ENCODE peak calls at places on chromosomes 7 and 10, in five cellular contexts. M, Z, V, F and N are unnamed samples.

GRCh38 chr7:128672927-128673517 is 930 bp downstream of the GARIN1A start:
- DNase-seq in M (peak; percentile 36), Z (no peak), V (peak; percentile 34), F (no peak), N (peak; percentile 23)

GRCh38 chr7:149205690-149206381 is 10.5 kb downstream of the ZNF282 start:
- DNase-seq in M (no peak), Z (no peak), V (no peak), F (no peak), N (no peak)

GRCh38 chr7:14747701-14748100 is 154.8 kb downstream of the DGKB start:
- DNase-seq in M (no peak), Z (no peak), V (peak; percentile 68), F (no peak), N (no peak)

GRCh38 chr7:92841192-92841591 is 4.8 kb upstream of the CDK6 start:
- DNase-seq in M (no peak), Z (no peak), V (no peak), F (no peak), N (no peak)

GRCh38 chr10:121879476-121879875 is 48.4 kb downstream of the ATE1 start:
- DNase-seq in M (no peak), Z (no peak), V (no peak), F (no peak), N (no peak)

GRCh38 chr10:8037199-8037801 is 17.2 kb upstream of the GATA3 start:
- DNase-seq in M (no peak), Z (no peak), V (no peak), F (no peak), N (no peak)

GRCh38 chr10:82084496-82084895 is 209.5 kb downstream of the NRG3 start:
- DNase-seq in M (no peak), Z (no peak), V (no peak), F (no peak), N (no peak)

GRCh38 chr10:61271127-61271780 is 181.9 kb downstream of the TMEM26 start:
- DNase-seq in M (no peak), Z (no peak), V (peak; percentile 63), F (peak; percentile 37), N (peak; percentile 89)

GRCh38 chr10:92014620-92015019 is 91.0 kb downstream of the BTAF1 start:
- DNase-seq in M (no peak), Z (no peak), V (no peak), F (no peak), N (peak; percentile 21)

GRCh38 chr7:101363196-101363733 is 590 bp downstream of the COL26A1 start:
- DNase-seq in M (no peak), Z (no peak), V (no peak), F (no peak), N (no peak)

GRCh38 chr10:100103581-100103980 is 21.9 kb upstream of the CPN1 start:
- DNase-seq in M (no peak), Z (no peak), V (peak; percentile 82), F (no peak), N (peak; percentile 56)

GRCh38 chr7:2821161-2821841 is 22.8 kb downstream of the GNA12 start:
- DNase-seq in M (peak; percentile 67), Z (no peak), V (peak; percentile 80), F (peak; percentile 50), N (peak; percentile 92)

GRCh38 chr10:4431114-4431862 is 394.7 kb upstream of the AKR1E2 start:
- DNase-seq in M (no peak), Z (no peak), V (peak; percentile 12), F (peak; percentile 65), N (peak; percentile 5)

GRCh38 chr10:99711129-99711719 is 20.7 kb downstream of the COX15 start:
- DNase-seq in M (peak; percentile 62), Z (peak; percentile 16), V (peak; percentile 80), F (peak; percentile 55), N (peak; percentile 64)

GRCh38 chr7:137961200-137962177 is 40.4 kb downstream of the CREB3L2 start:
- DNase-seq in M (no peak), Z (no peak), V (no peak), F (no peak), N (no peak)

GRCh38 chr7:6106140-6106904 is 75.1 kb downstream of the ANKRD61 start:
- DNase-seq in M (peak; percentile 70), Z (no peak), V (peak; percentile 60), F (no peak), N (peak; percentile 47)

GRCh38 chr7:128405345-128406146 is 4.2 kb downstream of the IMPDH1 start:
- DNase-seq in M (peak; percentile 74), Z (no peak), V (peak; percentile 38), F (no peak), N (no peak)

GRCh38 chr7:151687523-151688235 is 168.0 kb upstream of the RHEB start:
- DNase-seq in M (no peak), Z (no peak), V (peak; percentile 94), F (peak; percentile 91), N (peak; percentile 94)

GRCh38 chr10:95237376-95238170 is 43.5 kb downstream of the ACSM6 start:
- DNase-seq in M (peak; percentile 40), Z (no peak), V (no peak), F (no peak), N (no peak)

GRCh38 chr7:45185028-45185863 is 27.7 kb downstream of the RAMP3 start:
- DNase-seq in M (no peak), Z (no peak), V (no peak), F (no peak), N (no peak)

GRCh38 chr10:114487815-114488536 is 83.7 kb upstream of the AFAP1L2 start:
- DNase-seq in M (no peak), Z (no peak), V (no peak), F (no peak), N (peak; percentile 72)

GRCh38 chr10:48482207-48482606 is 122.7 kb downstream of the ARHGAP22 start:
- DNase-seq in M (no peak), Z (no peak), V (no peak), F (no peak), N (no peak)

GRCh38 chr10:79153753-79154152 is 85.0 kb downstream of the ZMIZ1 start:
- DNase-seq in M (no peak), Z (no peak), V (no peak), F (no peak), N (no peak)

GRCh38 chr7:95609277-95609971 is 13.1 kb upstream of the PDK4 start:
- DNase-seq in M (no peak), Z (no peak), V (peak; percentile 83), F (no peak), N (peak; percentile 26)

GRCh38 chr10:17029581-17030271 is 99.9 kb downstream of the CUBN start:
- DNase-seq in M (no peak), Z (no peak), V (peak; percentile 92), F (no peak), N (peak; percentile 69)

GRCh38 chr7:2190531-2190930 is 42.2 kb downstream of the MAD1L1 start:
- DNase-seq in M (no peak), Z (no peak), V (no peak), F (no peak), N (no peak)

GRCh38 chr10:71088054-71088453 is 124.3 kb upstream of the UNC5B start:
- DNase-seq in M (no peak), Z (no peak), V (no peak), F (no peak), N (no peak)

GRCh38 chr10:81806842-81807241 is 68.2 kb upstream of the NRG3 start:
- DNase-seq in M (no peak), Z (no peak), V (no peak), F (no peak), N (no peak)

GRCh38 chr10:61761825-61762217 is 99.1 kb downstream of the CABCOCO1 start:
- DNase-seq in M (no peak), Z (no peak), V (no peak), F (no peak), N (no peak)

GRCh38 chr7:128838109-128838779 is 8.0 kb downstream of the FLNC start:
- DNase-seq in M (no peak), Z (no peak), V (no peak), F (no peak), N (no peak)

GRCh38 chr7:26705567-26705966 is 158.8 kb downstream of the SKAP2 start:
- DNase-seq in M (no peak), Z (no peak), V (peak; percentile 88), F (peak; percentile 88), N (peak; percentile 89)

GRCh38 chr7:94060772-94061171 is 56.6 kb upstream of the BET1 start:
- DNase-seq in M (no peak), Z (no peak), V (peak; percentile 22), F (no peak), N (peak; percentile 55)

GRCh38 chr7:146956323-146956722 is 839.7 kb downstream of the CNTNAP2 start:
- DNase-seq in M (no peak), Z (no peak), V (no peak), F (no peak), N (no peak)

DNA sequence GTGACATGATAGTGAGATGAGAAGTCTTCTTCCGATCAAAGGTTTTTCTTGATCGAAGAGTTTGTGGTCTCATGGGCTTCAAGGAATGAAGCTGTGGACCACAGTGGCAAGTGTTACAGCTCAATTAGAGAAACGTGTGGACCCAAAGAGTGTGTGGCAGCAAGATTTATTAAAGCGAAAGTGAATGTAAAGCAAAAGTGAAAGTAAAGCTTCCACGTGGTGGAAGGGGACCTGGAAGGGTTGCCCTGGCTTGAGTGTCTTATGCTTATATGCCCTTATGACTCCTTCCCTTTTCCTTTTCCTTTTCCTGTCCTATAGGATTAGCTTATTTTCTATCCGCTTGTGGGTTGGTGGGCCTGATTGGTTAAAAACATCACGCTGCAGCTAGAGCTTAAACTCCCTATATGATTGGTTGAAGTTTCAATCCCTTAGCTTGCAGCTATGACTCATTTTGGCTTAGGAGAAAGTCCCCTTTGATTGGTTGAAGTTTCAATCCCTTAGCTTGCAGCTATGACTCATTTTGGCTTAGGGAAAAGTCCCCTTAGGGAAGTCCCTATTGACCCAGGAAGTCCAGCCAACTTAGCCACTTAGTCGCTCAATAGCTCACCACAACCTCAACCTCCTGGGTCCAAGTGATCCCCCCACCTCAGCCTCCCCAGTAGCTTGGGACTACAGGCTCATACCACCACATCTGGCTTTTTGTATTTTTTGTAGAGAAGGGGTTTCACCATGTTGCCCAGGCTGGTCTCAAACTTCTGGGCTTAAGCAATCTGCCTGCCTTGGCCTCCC is 34.7 kb downstream of the MRPS24 start:
- DNase-seq in M (peak; percentile 53), Z (peak; percentile 68), V (peak; percentile 2), F (no peak), N (peak; percentile 64)
- H3K4me3 ChIP-seq in M (peak overlapping the region; percentile 54), Z (peak overlapping the region; percentile 34), V (no peak overlapping the region), F (no peak overlapping the region), N (no peak overlapping the region)

GRCh38 chr10:80713398-80713928 is 175.8 kb downstream of the SH2D4B start:
- DNase-seq in M (no peak), Z (no peak), V (no peak), F (no peak), N (no peak)

GRCh38 chr10:80708185-80708584 is 170.5 kb downstream of the SH2D4B start:
- DNase-seq in M (no peak), Z (no peak), V (no peak), F (no peak), N (no peak)

GRCh38 chr10:80708808-80709207 is 171.1 kb downstream of the SH2D4B start:
- DNase-seq in M (no peak), Z (no peak), V (no peak), F (no peak), N (no peak)

GRCh38 chr10:80705899-80706298 is 168.2 kb downstream of the SH2D4B start:
- DNase-seq in M (no peak), Z (no peak), V (no peak), F (no peak), N (no peak)

GRCh38 chr10:80709879-80710278 is 172.2 kb downstream of the SH2D4B start:
- DNase-seq in M (no peak), Z (no peak), V (no peak), F (no peak), N (no peak)
- H3K4me3 ChIP-seq in M (no peak overlapping the region), Z (no peak overlapping the region), V (no peak overlapping the region), F (no peak overlapping the region), N (no peak overlapping the region)

GRCh38 chr10:116654816-116655215 is 34.1 kb downstream of the PNLIPRP2 start:
- DNase-seq in M (no peak), Z (no peak), V (no peak), F (no peak), N (no peak)
- H3K4me3 ChIP-seq in M (no peak overlapping the region), Z (no peak overlapping the region), V (no peak overlapping the region), F (no peak overlapping the region), N (no peak overlapping the region)

GRCh38 chr7:50564630-50565558 is at the start of gene DDC:
- DNase-seq in M (no peak), Z (no peak), V (no peak), F (no peak), N (no peak)
- H3K4me3 ChIP-seq in M (no peak within 1 kb of the TSS), Z (no peak within 1 kb of the TSS), V (no peak within 1 kb of the TSS), F (no peak within 1 kb of the TSS), N (no peak within 1 kb of the TSS)